ENCODE peak calls at places on chromosomes 3 and 15, in five cellular contexts. W is iPS-NIHi11; B is myocyte; X is naive thymus-derived CD8-positive, alpha-beta T cell; S is NCI-H2171. E is an unnamed sample.
A peak's percentile ranks its signal among the peaks of the same experiment; 100 is the strongest.

GRCh38 chr15:82040862-82041261 is 5.0 kb downstream of the MEX3B start:
- DNase-seq in X (no peak), W (peak; percentile 57), S (peak; percentile 68), B (peak; percentile 17), E (no peak)

GRCh38 chr15:24786347-24786746 is 110.8 kb downstream of the NPAP1 start:
- DNase-seq in B (no peak), W (no peak), X (no peak), S (no peak), E (no peak)

GRCh38 chr3:115577000-115577399 is 46.3 kb upstream of the GAP43 start:
- DNase-seq in W (no peak), S (no peak), B (no peak), X (no peak), E (no peak)

GRCh38 chr3:140822381-140823047 is 119.1 kb upstream of the SLC25A36 start:
- DNase-seq in X (no peak), S (no peak), B (peak; percentile 73), W (no peak), E (no peak)

GRCh38 chr3:43432462-43432861 is 146.1 kb downstream of the SNRK start:
- DNase-seq in S (no peak), X (no peak), W (no peak), B (no peak), E (no peak)

GRCh38 chr15:42937143-42937542 is 16.6 kb upstream of the TTBK2 start:
- DNase-seq in B (no peak), X (no peak), W (no peak), S (no peak), E (no peak)

GRCh38 chr3:142896201-142896755 is 7.4 kb upstream of the PCOLCE2 start:
- DNase-seq in S (no peak), X (no peak), W (no peak), B (no peak), E (no peak)

GRCh38 chr15:57917998-57918397 is 147.5 kb downstream of the ALDH1A2 start:
- DNase-seq in W (no peak), S (no peak), X (no peak), B (no peak), E (no peak)

GRCh38 chr3:62630664-62631063 is 244.6 kb downstream of the CADPS start:
- DNase-seq in W (no peak), S (no peak), X (no peak), B (no peak), E (no peak)

GRCh38 chr15:29064731-29065130 is 179.0 kb downstream of the APBA2 start:
- DNase-seq in W (no peak), B (no peak), S (no peak), X (no peak), E (no peak)

GRCh38 chr15:63434567-63435219 is 53.0 kb upstream of the CA12 start:
- DNase-seq in W (no peak), B (no peak), S (peak; percentile 23), X (no peak), E (no peak)

GRCh38 chr3:47565861-47566550 is 12.7 kb downstream of the CSPG5 start:
- DNase-seq in W (no peak), B (no peak), S (no peak), X (no peak), E (no peak)

GRCh38 chr15:77336006-77336405 is 83.9 kb downstream of the PEAK1 start:
- DNase-seq in B (no peak), S (no peak), X (no peak), W (no peak), E (no peak)

GRCh38 chr15:23003736-23004135 is 23.6 kb upstream of the CYFIP1 start:
- DNase-seq in B (no peak), S (no peak), X (no peak), W (no peak), E (no peak)

GRCh38 chr3:194396897-194397756 is 1.9 kb downstream of the GP5 start:
- DNase-seq in W (peak; percentile 63), X (peak; percentile 54), S (no peak), B (no peak), E (no peak)

GRCh38 chr15:95111969-95112368 is 880.6 kb downstream of the MCTP2 start:
- DNase-seq in B (no peak), X (no peak), S (no peak), W (no peak), E (no peak)

GRCh38 chr3:184546252-184546651 is 15.3 kb upstream of the EPHB3 start:
- DNase-seq in W (no peak), S (no peak), X (no peak), B (no peak), E (no peak)

GRCh38 chr3:36792342-36792741 is 28.0 kb upstream of the DCLK3 start:
- DNase-seq in B (peak; percentile 33), S (no peak), X (no peak), W (peak; percentile 65), E (no peak)

GRCh38 chr3:167394003-167394402 is 13.9 kb upstream of the ZBBX start:
- DNase-seq in S (no peak), X (no peak), W (no peak), B (no peak), E (no peak)

GRCh38 chr15:59918994-59919951 is 84.8 kb upstream of the FOXB1 start:
- DNase-seq in X (no peak), S (no peak), B (peak; percentile 3), W (no peak), E (no peak)

GRCh38 chr3:113439576-113439975 is 1.7 kb downstream of the CFAP44 start:
- DNase-seq in B (no peak), X (no peak), W (no peak), S (no peak), E (no peak)

GRCh38 chr15:95303659-95304058 is 1026.8 kb upstream of the NR2F2 start:
- DNase-seq in S (no peak), B (no peak), W (no peak), X (no peak), E (no peak)

GRCh38 chr3:184679056-184679502 is 32.8 kb downstream of the MAGEF1 start:
- DNase-seq in X (no peak), S (peak; percentile 30), B (peak; percentile 82), W (peak; percentile 78), E (no peak)

GRCh38 chr15:74291101-74292071 is 55.3 kb downstream of the CCDC33 start:
- DNase-seq in W (peak; percentile 98), X (peak; percentile 58), B (peak; percentile 80), S (peak; percentile 58), E (peak; percentile 64)

GRCh38 chr15:84981711-84982300 is at the start of gene PDE8A:
- DNase-seq in B (peak; percentile 46), S (peak; percentile 31), X (peak; percentile 29), W (peak; percentile 58), E (peak; percentile 29)

GRCh38 chr3:117622130-117622841 is 912.7 kb downstream of the TUSC7 start:
- DNase-seq in B (peak; percentile 39), S (no peak), W (no peak), X (no peak), E (no peak)

GRCh38 chr15:80436511-80437307 is 32.5 kb downstream of the ARNT2 start:
- DNase-seq in W (no peak), B (no peak), S (no peak), X (no peak), E (no peak)

GRCh38 chr3:138678086-138678485 is 69.5 kb downstream of the FAIM start:
- DNase-seq in X (no peak), W (no peak), S (no peak), B (no peak), E (no peak)

GRCh38 chr15:83578706-83579105 is 75.2 kb upstream of the ADAMTSL3 start:
- DNase-seq in W (no peak), X (no peak), B (no peak), S (no peak), E (no peak)

GRCh38 chr3:11452988-11453847 is 181.0 kb downstream of the ATG7 start:
- DNase-seq in S (no peak), B (peak; percentile 86), W (no peak), X (no peak), E (no peak)

GRCh38 chr3:43161684-43162512 is 56.0 kb upstream of the POMGNT2 start:
- DNase-seq in X (peak; percentile 12), W (no peak), S (no peak), B (peak; percentile 69), E (no peak)

GRCh38 chr3:62252614-62253147 is 120.7 kb downstream of the FEZF2 start:
- DNase-seq in W (no peak), S (no peak), X (no peak), B (no peak), E (no peak)

GRCh38 chr15:58548308-58549012 is 116.7 kb downstream of the LIPC start:
- DNase-seq in S (no peak), W (no peak), X (no peak), B (no peak), E (no peak)

GRCh38 chr15:76200083-76200465 is 111.2 kb downstream of the ETFA start:
- DNase-seq in S (no peak), X (no peak), W (no peak), B (no peak), E (no peak)

GRCh38 chr3:9110802-9111201 is 138.6 kb downstream of the SRGAP3 start:
- DNase-seq in X (no peak), B (no peak), S (no peak), W (no peak), E (no peak)

E was measured in T-helper 17 cell.